ENCODE peak calls at places on chromosomes 5 and 9, in four cellular contexts. R is cardiac fibroblast, Z is SJSA1, U is HCT116. B is an unnamed sample.

GRCh38 chr5:43039468-43040286 is 442 bp downstream of the ANXA2R start:
- DNase-seq in R (peak), Z (peak), U (peak), B (no peak)

GRCh38 chr5:68817696-68818695 is 275.8 kb upstream of the SLC30A5 start:
- DNase-seq in R (no peak), Z (no peak), U (no peak), B (no peak)

GRCh38 chr9:16825364-16825763 is 45.1 kb downstream of the BNC2 start:
- DNase-seq in R (peak), Z (peak), U (no peak), B (peak)

GRCh38 chr5:173053041-173053440 is 3.1 kb upstream of the CREBRF start:
- DNase-seq in R (no peak), Z (no peak), U (no peak), B (no peak)

GRCh38 chr9:89814340-89815040 is 209.7 kb downstream of the GADD45G start:
- DNase-seq in R (no peak), Z (no peak), U (no peak), B (no peak)

GRCh38 chr5:107968998-107969397 is 298.3 kb upstream of the EFNA5 start:
- DNase-seq in R (peak), Z (peak), U (no peak), B (no peak)

GRCh38 chr9:114156658-114157421 is 1.5 kb downstream of the COL27A1 start:
- DNase-seq in R (peak), Z (peak), U (no peak), B (no peak)

GRCh38 chr5:54171645-54172384 is 138.6 kb downstream of the ARL15 start:
- DNase-seq in R (no peak), Z (no peak), U (no peak), B (no peak)

GRCh38 chr5:7927466-7928375 is 58.8 kb downstream of the MTRR start:
- DNase-seq in R (peak), Z (peak), U (peak), B (no peak)

GRCh38 chr5:120314201-120314600 is 149.9 kb upstream of the PRR16 start:
- DNase-seq in R (peak), Z (no peak), U (no peak), B (no peak)

GRCh38 chr5:98214240-98215051 is 559.0 kb upstream of the RGMB start:
- DNase-seq in R (peak), Z (peak), U (no peak), B (no peak)

GRCh38 chr5:55481293-55481900 is 53.4 kb downstream of the PLPP1 start:
- DNase-seq in R (no peak), Z (no peak), U (no peak), B (no peak)

GRCh38 chr9:19470567-19470966 is 61.8 kb downstream of the ACER2 start:
- DNase-seq in R (no peak), Z (no peak), U (no peak), B (no peak)

GRCh38 chr5:13831236-13831810 is 113.2 kb downstream of the DNAH5 start:
- DNase-seq in R (no peak), Z (no peak), U (no peak), B (no peak)

GRCh38 chr5:139272471-139273321 is 20.8 kb upstream of the MATR3 start:
- DNase-seq in R (peak), Z (peak), U (no peak), B (no peak)

DNA sequence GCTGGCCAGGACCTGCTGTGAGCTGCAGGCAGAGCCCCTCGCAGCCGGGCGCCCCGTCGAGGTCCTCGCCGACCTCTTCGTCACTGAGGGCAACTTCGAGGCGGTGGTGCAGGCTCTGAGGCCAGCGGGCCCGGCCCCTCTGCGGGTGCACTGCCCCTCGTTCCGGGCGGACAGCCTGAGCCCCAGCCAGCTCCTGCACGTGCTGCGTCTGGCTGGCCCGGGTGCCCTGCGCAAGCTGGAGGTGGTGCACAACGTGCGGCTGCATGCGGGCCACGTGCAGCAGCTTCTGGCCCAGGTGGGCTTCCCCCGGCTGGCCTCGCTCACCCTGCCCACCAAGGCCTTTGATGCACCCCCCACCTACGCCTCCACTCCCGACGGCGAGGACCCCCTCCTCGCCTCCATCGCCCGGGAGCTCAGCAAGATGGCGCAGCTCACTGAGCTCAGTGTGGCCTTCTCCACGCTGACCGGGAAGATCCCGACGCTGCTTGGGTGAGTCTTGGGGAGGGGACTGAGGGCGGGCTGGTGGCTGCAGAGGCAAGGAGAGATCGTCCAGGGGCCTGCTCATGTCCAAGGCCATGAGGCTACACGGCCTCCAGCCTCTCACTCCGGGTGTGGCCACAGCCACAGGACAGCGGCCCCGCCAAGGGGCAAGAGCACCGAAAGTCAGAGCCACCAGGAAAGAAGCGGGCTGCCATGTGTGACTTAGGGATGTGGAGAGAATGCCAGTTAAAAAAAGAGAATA is 825 bp downstream of the LRRC14B start:
- DNase-seq in R (no peak), Z (no peak), U (no peak), B (no peak)
- H3K4me3 ChIP-seq in R (no peak), Z (no peak), U (no peak), B (no peak)

GRCh38 chr5:154756871-154757646 is 1.9 kb downstream of the LARP1 start:
- DNase-seq in R (peak), Z (peak), U (no peak), B (no peak)

GRCh38 chr5:154758501-154758900 is 3.3 kb downstream of the LARP1 start:
- DNase-seq in R (no peak), Z (no peak), U (no peak), B (peak)

GRCh38 chr5:154756203-154756870 is 1.2 kb downstream of the LARP1 start:
- DNase-seq in R (no peak), Z (peak), U (no peak), B (no peak)

GRCh38 chr5:154758977-154759376 is 3.8 kb downstream of the LARP1 start:
- DNase-seq in R (no peak), Z (no peak), U (no peak), B (no peak)

GRCh38 chr5:154757647-154758406 is 2.6 kb downstream of the LARP1 start:
- DNase-seq in R (no peak), Z (no peak), U (no peak), B (no peak)
- H3K4me3 ChIP-seq in R (peak), Z (peak), U (peak), B (peak)

GRCh38 chr9:130104413-130105193 is 50.9 kb downstream of the GPR107 start:
- DNase-seq in R (no peak), Z (no peak), U (no peak), B (no peak)
- H3K4me3 ChIP-seq in R (no peak), Z (no peak), U (no peak), B (no peak)

DNA sequence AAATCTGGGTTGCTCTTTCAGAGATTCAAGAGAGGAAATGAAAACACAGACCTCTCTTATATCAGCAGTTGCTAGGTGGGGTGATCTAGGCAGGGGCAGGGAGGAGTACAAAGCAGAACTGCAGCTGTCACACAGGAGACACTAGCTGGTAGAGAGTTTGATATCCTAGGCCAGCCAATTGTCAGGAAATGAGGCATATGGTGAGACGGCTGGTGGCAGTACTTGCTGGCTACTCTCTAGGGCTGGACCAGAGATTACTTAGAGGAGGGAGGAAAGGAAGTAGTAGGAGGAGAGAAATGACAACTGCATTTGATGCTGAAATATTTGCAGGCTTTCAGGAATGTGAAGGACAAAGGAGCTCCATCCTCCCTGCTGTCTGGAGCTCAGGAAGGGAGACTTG is 113.8 kb downstream of the TRIM32 start:
- DNase-seq in R (peak), Z (no peak), U (no peak), B (no peak)
- H3K4me3 ChIP-seq in R (no peak), Z (no peak), U (no peak), B (no peak)

DNA sequence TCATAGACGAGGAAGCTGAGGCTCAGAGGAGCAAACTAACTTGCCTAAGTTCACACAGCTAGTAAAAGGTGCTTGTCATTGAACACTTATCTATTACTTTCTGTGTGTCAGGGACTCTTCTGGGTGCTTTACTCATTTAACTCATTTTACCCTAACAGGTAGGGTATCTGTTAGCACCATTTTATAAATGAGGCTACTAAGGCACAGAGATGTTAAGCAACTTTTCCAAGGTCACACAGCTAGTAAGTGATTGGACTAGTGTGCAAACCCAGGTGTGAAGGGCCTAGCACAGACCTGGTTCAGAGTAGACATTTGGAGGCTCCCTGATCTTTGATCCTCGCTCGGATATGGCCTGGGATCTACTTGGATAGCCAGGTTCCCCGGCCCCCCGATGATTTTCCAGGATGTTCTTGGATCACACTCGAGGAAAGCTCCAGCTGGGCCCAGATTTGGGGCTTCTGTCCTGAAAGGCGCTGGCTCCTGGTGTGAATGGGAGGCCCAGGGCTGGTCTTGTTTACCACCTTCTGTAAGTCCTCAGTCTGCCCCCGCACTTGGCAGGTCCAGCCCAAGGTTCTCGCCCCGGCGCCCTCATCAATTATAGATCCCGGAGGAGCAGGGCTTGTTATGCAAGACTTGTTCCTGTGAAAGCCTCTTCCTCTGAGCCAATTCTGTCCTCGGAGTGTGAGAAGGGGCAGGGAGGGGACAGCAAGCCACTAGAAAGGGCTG is 37.5 kb downstream of the GSN start:
- DNase-seq in R (peak), Z (no peak), U (no peak), B (no peak)
- H3K4me3 ChIP-seq in R (no peak), Z (no peak), U (no peak), B (no peak)

GRCh38 chr9:121269888-121270254 is 1.9 kb downstream of the GSN start:
- DNase-seq in R (no peak), Z (no peak), U (no peak), B (no peak)
- H3K4me3 ChIP-seq in R (peak), Z (peak), U (no peak), B (peak)

GRCh38 chr9:92966518-92966800 is 19.1 kb downstream of the FGD3 start:
- DNase-seq in R (no peak), Z (no peak), U (no peak), B (no peak)
- H3K4me3 ChIP-seq in R (no peak), Z (no peak), U (no peak), B (no peak)

GRCh38 chr9:88583901-88584596 is 49.1 kb downstream of the NXNL2 start:
- DNase-seq in R (peak), Z (no peak), U (no peak), B (peak)
- H3K4me3 ChIP-seq in R (no peak), Z (no peak), U (no peak), B (no peak)

GRCh38 chr9:101029300-101030021 is 934 bp downstream of the PLPPR1 start:
- DNase-seq in R (no peak), Z (no peak), U (no peak), B (no peak)
- H3K4me3 ChIP-seq in R (peak), Z (no peak), U (no peak), B (no peak)